ENCODE peak calls at places on chromosomes 13 and 19, in six cellular contexts. F, O, J, Z, C and E are unnamed samples.

GRCh38 chr19:40198272-40198990 is 7.2 kb downstream of the MAP3K10 start:
- DNase-seq in Z (no peak), O (no peak), C (no peak), F (no peak), J (no peak), E (no peak)

GRCh38 chr19:54248016-54248601 is 5.5 kb upstream of the LILRA6 start:
- DNase-seq in O (no peak), J (peak), C (no peak), F (no peak), Z (no peak), E (peak)

GRCh38 chr13:112679932-112680677 is 9.7 kb upstream of the ATP11A start:
- DNase-seq in C (no peak), F (no peak), Z (no peak), O (peak), J (no peak), E (no peak)

GRCh38 chr13:114258589-114258988 is 22.8 kb upstream of the UPF3A start:
- DNase-seq in Z (no peak), C (no peak), J (no peak), O (no peak), F (no peak), E (no peak)

GRCh38 chr13:43915451-43915850 is 35.7 kb downstream of the LACC1 start:
- DNase-seq in C (no peak), F (no peak), Z (no peak), O (no peak), J (no peak), E (no peak)

GRCh38 chr13:112010714-112011113 is 56.2 kb upstream of the SOX1 start:
- DNase-seq in J (no peak), C (no peak), Z (no peak), O (no peak), F (no peak), E (no peak)

GRCh38 chr13:37306778-37307544 is 201.5 kb upstream of the CSNK1A1L start:
- DNase-seq in Z (no peak), J (no peak), C (no peak), F (no peak), O (no peak), E (no peak)

GRCh38 chr13:36616706-36617105 is 57.1 kb upstream of the SERTM1 start:
- DNase-seq in Z (no peak), F (no peak), O (no peak), J (no peak), C (no peak), E (no peak)

GRCh38 chr13:77330009-77330471 is 3.1 kb upstream of the MYCBP2 start:
- DNase-seq in F (no peak), C (no peak), Z (no peak), J (no peak), O (no peak), E (no peak)

GRCh38 chr13:113939905-113940339 is 34.0 kb downstream of the C13orf46 start:
- DNase-seq in O (no peak), F (no peak), C (no peak), J (no peak), Z (no peak), E (no peak)

GRCh38 chr13:62512194-62513141 is 1096.8 kb upstream of the PCDH20 start:
- DNase-seq in J (no peak), Z (no peak), O (peak), C (no peak), F (no peak), E (peak)

GRCh38 chr19:32201661-32202060 is 143.7 kb upstream of the ZNF507 start:
- DNase-seq in F (no peak), Z (no peak), O (peak), J (no peak), C (no peak), E (no peak)

GRCh38 chr19:4969772-4970531 is 1.0 kb downstream of the KDM4B start:
- DNase-seq in J (no peak), F (peak), Z (no peak), C (no peak), O (peak), E (no peak)

GRCh38 chr19:5804516-5805464 is at the start of gene NRTN:
- DNase-seq in F (peak), Z (no peak), J (no peak), C (no peak), O (peak), E (no peak)

GRCh38 chr19:54952591-54953344 is 5.4 kb upstream of the NLRP7 start:
- DNase-seq in Z (no peak), F (no peak), O (no peak), C (no peak), J (no peak), E (no peak)

GRCh38 chr13:51286135-51287002 is 53.1 kb upstream of the SERPINE3 start:
- DNase-seq in O (peak), C (peak), J (peak), F (peak), Z (peak), E (peak)

GRCh38 chr19:42081584-42082258 is 5.8 kb downstream of the ZNF574 start:
- DNase-seq in Z (no peak), O (no peak), F (no peak), C (no peak), J (no peak), E (no peak)

GRCh38 chr19:10091370-10091687 is 5.2 kb downstream of the SHFL start:
- DNase-seq in J (no peak), C (no peak), O (no peak), F (no peak), Z (no peak), E (no peak)

GRCh38 chr19:33703438-33703750 is 81.6 kb downstream of the CHST8 start:
- DNase-seq in O (no peak), C (no peak), J (no peak), F (no peak), Z (no peak), E (no peak)

GRCh38 chr13:60453490-60453889 is 56.5 kb downstream of the TDRD3 start:
- DNase-seq in Z (no peak), C (no peak), J (no peak), F (no peak), O (no peak), E (no peak)

GRCh38 chr19:45354443-45354842 is 13.9 kb downstream of the KLC3 start:
- DNase-seq in F (no peak), C (no peak), J (no peak), Z (no peak), O (no peak), E (no peak)

GRCh38 chr19:35011091-35011689 is 11.1 kb downstream of the GRAMD1A start:
- DNase-seq in Z (no peak), C (no peak), J (no peak), O (no peak), F (no peak), E (no peak)

GRCh38 chr13:103568314-103568713 is 502.1 kb upstream of the SLC10A2 start:
- DNase-seq in O (no peak), Z (no peak), C (no peak), F (no peak), J (no peak), E (no peak)

GRCh38 chr19:19740755-19741154 is 7.8 kb upstream of the ZNF14 start:
- DNase-seq in F (no peak), Z (no peak), O (no peak), C (no peak), J (no peak), E (no peak)

GRCh38 chr19:54937926-54938325 is 9.4 kb downstream of the NLRP7 start:
- DNase-seq in O (no peak), J (no peak), F (no peak), Z (no peak), C (no peak), E (no peak)

GRCh38 chr19:43618921-43619261 is 538 bp downstream of the ZNF428 start:
- DNase-seq in F (no peak), J (no peak), O (no peak), C (peak), Z (no peak), E (no peak)

GRCh38 chr13:99495478-99496321 is 5.6 kb upstream of the TM9SF2 start:
- DNase-seq in J (no peak), Z (no peak), O (no peak), F (no peak), C (no peak), E (no peak)

GRCh38 chr19:40229484-40229883 is 3.0 kb upstream of the CCNP start:
- DNase-seq in J (no peak), Z (no peak), O (no peak), F (no peak), C (no peak), E (no peak)

GRCh38 chr13:85377783-85378182 is 421.4 kb downstream of the SLITRK6 start:
- DNase-seq in F (no peak), Z (no peak), J (no peak), O (no peak), C (no peak), E (no peak)

GRCh38 chr13:85379433-85379832 is 419.8 kb downstream of the SLITRK6 start:
- DNase-seq in C (no peak), J (no peak), O (no peak), Z (no peak), F (no peak), E (no peak)

GRCh38 chr13:85381082-85381481 is 418.1 kb downstream of the SLITRK6 start:
- DNase-seq in F (no peak), Z (no peak), J (no peak), C (no peak), O (no peak), E (no peak)

GRCh38 chr13:85383291-85383690 is 415.9 kb downstream of the SLITRK6 start:
- DNase-seq in C (no peak), O (no peak), J (no peak), F (no peak), Z (no peak), E (no peak)

GRCh38 chr13:85379991-85380390 is 419.2 kb downstream of the SLITRK6 start:
- DNase-seq in Z (no peak), J (no peak), F (no peak), C (no peak), O (no peak), E (no peak)
- H3K27ac ChIP-seq in Z (no peak), J (no peak), F (no peak), C (no peak), O (no peak), E (no peak)

GRCh38 chr19:3612330-3612729 is 5.7 kb upstream of the TBXA2R start:
- DNase-seq in J (no peak), O (no peak), Z (no peak), F (no peak), C (no peak), E (no peak)

GRCh38 chr19:3611841-3612240 is 5.2 kb upstream of the TBXA2R start:
- DNase-seq in O (no peak), F (peak), J (no peak), Z (no peak), C (no peak), E (no peak)

GRCh38 chr19:3609779-3610719 is 3.4 kb upstream of the TBXA2R start:
- DNase-seq in J (no peak), Z (no peak), F (peak), O (no peak), C (no peak), E (no peak)

GRCh38 chr19:3612901-3613741 is 6.4 kb upstream of the TBXA2R start:
- DNase-seq in J (no peak), Z (no peak), O (peak), F (peak), C (no peak), E (no peak)

DNA sequence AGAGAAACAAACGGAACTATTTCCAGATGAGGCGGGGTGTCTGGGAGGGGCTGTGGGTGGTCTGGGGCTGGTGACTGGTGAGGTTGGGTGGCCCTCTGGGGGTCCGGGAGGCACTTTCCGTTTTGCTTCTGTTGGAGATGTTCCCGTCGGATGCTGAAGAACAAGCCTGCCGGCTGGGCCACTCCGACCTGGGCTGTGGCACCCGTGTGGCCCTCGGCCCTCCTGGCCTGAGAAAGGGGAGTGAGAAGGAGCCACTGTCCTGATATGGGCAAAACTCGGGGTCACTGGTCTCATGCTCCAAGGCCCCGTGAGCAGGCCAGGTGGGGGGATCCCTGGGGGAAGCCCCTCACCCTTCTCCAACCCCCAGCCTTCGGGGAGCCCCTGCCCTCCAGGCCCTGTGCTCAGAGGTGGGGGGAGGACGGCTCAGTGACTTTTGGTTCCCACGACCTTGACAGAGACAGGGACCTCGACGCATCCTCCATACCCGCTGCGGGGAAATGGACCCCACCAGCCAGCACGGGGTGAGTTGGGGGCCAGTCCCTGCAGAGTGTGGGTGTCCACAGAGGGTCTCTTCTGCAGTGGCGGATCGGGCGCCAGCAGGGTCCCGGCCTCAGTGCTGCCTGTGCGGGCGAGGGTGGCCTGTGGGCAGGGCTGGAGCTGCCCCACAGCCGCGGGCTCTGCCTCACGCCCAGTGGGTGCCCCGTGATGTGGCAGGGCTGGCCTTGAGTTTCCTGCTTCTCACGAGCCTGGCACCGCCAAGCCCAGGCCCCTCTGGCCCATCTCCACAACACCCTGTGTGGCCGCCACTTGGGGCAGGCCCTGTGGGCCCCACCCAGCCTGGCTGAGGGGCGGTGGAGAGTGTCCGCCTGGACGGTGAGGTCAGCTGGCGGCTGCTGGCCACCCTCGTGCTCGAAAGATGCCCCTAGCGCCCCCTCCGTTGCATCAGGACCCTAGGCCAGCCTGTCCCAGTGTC is 4.4 kb upstream of the TBXA2R start:
- DNase-seq in C (no peak), Z (no peak), J (no peak), F (peak), O (no peak), E (no peak)
- H3K27ac ChIP-seq in C (no peak), Z (peak), J (no peak), F (no peak), O (no peak), E (no peak)

DNA sequence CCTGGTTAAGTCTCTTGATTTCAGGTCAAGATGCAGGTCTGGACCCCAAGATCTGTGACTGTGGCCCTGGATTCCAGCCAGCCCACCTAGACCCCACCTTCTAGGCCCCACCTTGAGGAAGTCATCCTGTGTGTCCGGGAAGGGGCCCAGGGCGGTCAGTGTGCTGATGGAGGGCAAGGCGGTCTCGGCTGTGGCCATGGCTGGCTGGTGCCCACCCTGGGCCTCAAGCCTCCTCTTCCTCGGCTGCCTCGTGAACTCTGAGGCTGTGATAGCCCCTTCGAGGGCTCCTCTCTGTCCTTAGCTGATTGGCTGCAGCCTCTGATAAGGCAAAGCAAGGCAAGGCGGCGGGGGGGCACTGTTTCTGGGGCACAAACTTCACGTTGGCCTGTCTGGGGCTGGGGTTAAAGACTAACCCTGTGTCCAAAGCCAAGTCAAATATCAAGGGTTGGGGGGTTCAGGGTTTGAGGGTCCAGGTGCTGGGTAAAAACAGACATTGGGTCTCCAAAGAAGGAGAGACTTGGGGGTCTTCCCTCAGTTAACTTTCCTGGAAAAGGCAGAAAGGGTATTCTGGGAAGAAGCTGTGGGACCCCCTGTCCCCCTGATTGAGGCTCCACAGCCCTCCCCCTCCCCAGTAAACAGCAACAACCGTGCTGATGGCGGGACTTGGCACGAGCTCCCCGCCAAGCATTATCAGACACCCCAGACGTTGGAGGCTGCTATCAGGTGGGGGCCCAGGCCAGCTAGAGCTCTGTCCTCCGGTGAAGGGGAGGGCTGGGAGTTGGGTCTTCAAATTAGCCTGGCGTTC is at the start of gene KLF1:
- DNase-seq in F (no peak), J (no peak), Z (no peak), O (no peak), C (no peak), E (no peak)
- H3K27ac ChIP-seq in F (no peak), J (no peak), Z (no peak), O (no peak), C (no peak), E (no peak)

GRCh38 chr13:27559714-27560113 is 60.6 kb downstream of the LNX2 start:
- DNase-seq in O (no peak), C (no peak), Z (no peak), J (no peak), F (no peak), E (no peak)
- H3K27ac ChIP-seq in O (no peak), C (no peak), Z (no peak), J (no peak), F (no peak), E (no peak)

GRCh38 chr19:12603714-12604113 is 6.9 kb downstream of the ZNF490 start:
- DNase-seq in O (no peak), C (no peak), J (no peak), F (no peak), Z (no peak), E (no peak)
- H3K27ac ChIP-seq in O (no peak), C (no peak), J (no peak), F (no peak), Z (no peak), E (no peak)

GRCh38 chr13:49357694-49358093 is 86.2 kb downstream of the CAB39L start:
- DNase-seq in Z (no peak), O (no peak), C (no peak), J (no peak), F (no peak), E (no peak)
- H3K27ac ChIP-seq in Z (peak), O (no peak), C (no peak), J (peak), F (no peak), E (no peak)